ENCODE peak calls at places on chromosomes 7 and 10, in four cellular contexts. P is PC-9, T is neural progenitor cell, J is SK-N-SH. B is an unnamed sample.
A peak's percentile ranks its signal among the peaks of the same experiment; 100 is the strongest.

GRCh38 chr10:93701903-93702277 is 502 bp downstream of the FRA10AC1 start:
- DNase-seq in J (peak; percentile 21), P (no peak), T (no peak), B (peak; percentile 4)

GRCh38 chr7:76063114-76063513 is 15.2 kb downstream of the MDH2 start:
- DNase-seq in P (no peak), T (no peak), J (no peak), B (no peak)

GRCh38 chr10:70932415-70933196 is 44.2 kb upstream of the PCBD1 start:
- DNase-seq in J (peak; percentile 32), T (no peak), P (no peak), B (no peak)

GRCh38 chr10:1411956-1412355 is 325.4 kb downstream of the ADARB2 start:
- DNase-seq in T (no peak), P (no peak), J (no peak), B (no peak)

GRCh38 chr7:30074422-30075030 is 46.3 kb downstream of the PLEKHA8 start:
- DNase-seq in J (peak; percentile 32), P (peak; percentile 7), T (peak; percentile 31), B (peak; percentile 70)

GRCh38 chr7:2173184-2173827 is 59.4 kb downstream of the MAD1L1 start:
- DNase-seq in J (peak; percentile 32), P (no peak), T (no peak), B (no peak)

GRCh38 chr7:149867762-149868637 is 5.8 kb upstream of the ATP6V0E2 start:
- DNase-seq in T (no peak), J (no peak), P (no peak), B (no peak)

GRCh38 chr10:102408728-102409603 is 9.6 kb downstream of the PSD start:
- DNase-seq in P (no peak), J (peak; percentile 91), T (peak; percentile 79), B (no peak)

GRCh38 chr10:54363390-54363789 is 437.6 kb downstream of the PCDH15 start:
- DNase-seq in J (no peak), P (no peak), T (no peak), B (no peak)

GRCh38 chr7:148129023-148129422 is 461.5 kb upstream of the C7orf33 start:
- DNase-seq in P (no peak), T (no peak), J (no peak), B (no peak)

GRCh38 chr7:40583653-40584424 is 449.0 kb downstream of the SUGCT start:
- DNase-seq in T (no peak), P (no peak), J (no peak), B (no peak)

GRCh38 chr7:8176370-8177081 is 85.4 kb downstream of the ICA1 start:
- DNase-seq in P (no peak), J (no peak), T (no peak), B (no peak)

GRCh38 chr7:99623091-99623693 is 6.4 kb downstream of the ZSCAN25 start:
- DNase-seq in P (no peak), J (no peak), T (no peak), B (no peak)

GRCh38 chr10:116055919-116056252 is 217.1 kb downstream of the GFRA1 start:
- DNase-seq in P (no peak), T (no peak), J (no peak), B (no peak)

GRCh38 chr7:133491846-133492652 is 239.2 kb downstream of the EXOC4 start:
- DNase-seq in P (peak; percentile 25), T (no peak), J (no peak), B (peak; percentile 69)

GRCh38 chr7:142420554-142421362 is 162.9 kb upstream of the PRSS58 start:
- DNase-seq in J (peak; percentile 38), T (peak; percentile 41), P (peak; percentile 79), B (peak; percentile 70)

DNA sequence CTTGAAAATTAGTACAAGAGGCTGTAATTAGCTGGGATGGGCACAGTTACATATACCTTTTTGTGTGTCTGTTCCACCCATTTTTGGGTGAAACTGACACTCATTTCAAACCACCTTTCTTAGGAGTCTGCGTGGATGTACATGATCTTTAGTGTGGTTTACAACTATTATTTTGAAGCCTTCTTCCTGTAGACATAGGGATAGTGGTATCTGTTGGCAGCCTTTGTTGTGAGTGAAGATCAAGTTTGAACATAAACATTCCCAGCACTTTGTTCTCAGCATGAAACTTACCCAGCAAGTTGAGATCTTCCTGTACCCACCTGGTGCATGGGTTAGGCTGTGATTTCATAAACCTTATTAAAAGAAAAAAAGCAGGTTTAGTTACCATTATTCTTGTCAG is 2.0 kb downstream of the BAG3 start:
- DNase-seq in T (no peak), P (no peak), J (no peak), B (no peak)
- H3F3A ChIP-seq in T (peaks cover 24% of the 10 kb centered on the region), P (peaks cover 33% of the 10 kb centered on the region), J (peaks cover 31% of the 10 kb centered on the region), B (no peaks in the 10 kb centered on the region)

GRCh38 chr10:35400600-35401268 is 64.4 kb downstream of the CCNY start:
- DNase-seq in T (no peak), J (no peak), P (no peak), B (no peak)
- H4K20me1 ChIP-seq in T (peaks cover 62% of the 10 kb centered on the region), J (peaks cover 80% of the 10 kb centered on the region), P (no peaks in the 10 kb centered on the region), B (peaks cover 38% of the 10 kb centered on the region)

GRCh38 chr7:4841007-4841784 is 20.6 kb downstream of the PAPOLB start:
- DNase-seq in T (no peak), P (no peak), J (no peak), B (no peak)

GRCh38 chr7:4838626-4839334 is 23.1 kb downstream of the PAPOLB start:
- DNase-seq in J (no peak), P (no peak), T (no peak), B (no peak)

GRCh38 chr7:4842302-4843064 is 19.3 kb downstream of the PAPOLB start:
- DNase-seq in T (no peak), P (no peak), J (no peak), B (no peak)

GRCh38 chr7:4840097-4840501 is 21.7 kb downstream of the PAPOLB start:
- DNase-seq in T (no peak), P (no peak), J (no peak), B (no peak)

DNA sequence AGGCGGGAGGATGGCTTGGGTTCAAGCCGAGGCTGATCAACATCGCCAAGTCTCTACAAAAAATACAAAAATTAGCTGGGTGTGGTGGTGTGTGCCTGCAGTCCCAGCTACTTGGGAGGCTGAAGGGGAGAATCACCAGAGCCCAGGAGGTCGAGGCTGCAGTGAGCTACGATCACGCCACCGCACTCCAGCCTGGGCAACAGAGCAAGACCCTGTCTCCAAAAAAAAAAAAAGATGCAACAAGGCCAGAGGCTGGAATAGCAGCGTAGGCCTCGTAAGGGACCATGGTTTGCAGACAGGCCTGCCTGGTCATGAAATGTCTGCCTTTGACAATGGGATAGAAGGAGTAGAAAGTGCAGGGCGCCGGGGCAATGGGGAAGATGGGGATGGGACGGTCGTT is 20.0 kb downstream of the PAPOLB start:
- DNase-seq in J (no peak), P (no peak), T (no peak), B (no peak)
- H3F3A ChIP-seq in J (no peaks in the 10 kb centered on the region), P (no peaks in the 10 kb centered on the region), T (peaks cover 12% of the 10 kb centered on the region), B (no peaks in the 10 kb centered on the region)

GRCh38 chr10:125049216-125049903 is 107.4 kb downstream of the ZRANB1 start:
- DNase-seq in J (no peak), T (no peak), P (no peak), B (no peak)
- H4K20me1 ChIP-seq in J (peaks cover 73% of the 10 kb centered on the region), T (peaks cover 99% of the 10 kb centered on the region), P (no peaks in the 10 kb centered on the region), B (no peaks in the 10 kb centered on the region)

DNA sequence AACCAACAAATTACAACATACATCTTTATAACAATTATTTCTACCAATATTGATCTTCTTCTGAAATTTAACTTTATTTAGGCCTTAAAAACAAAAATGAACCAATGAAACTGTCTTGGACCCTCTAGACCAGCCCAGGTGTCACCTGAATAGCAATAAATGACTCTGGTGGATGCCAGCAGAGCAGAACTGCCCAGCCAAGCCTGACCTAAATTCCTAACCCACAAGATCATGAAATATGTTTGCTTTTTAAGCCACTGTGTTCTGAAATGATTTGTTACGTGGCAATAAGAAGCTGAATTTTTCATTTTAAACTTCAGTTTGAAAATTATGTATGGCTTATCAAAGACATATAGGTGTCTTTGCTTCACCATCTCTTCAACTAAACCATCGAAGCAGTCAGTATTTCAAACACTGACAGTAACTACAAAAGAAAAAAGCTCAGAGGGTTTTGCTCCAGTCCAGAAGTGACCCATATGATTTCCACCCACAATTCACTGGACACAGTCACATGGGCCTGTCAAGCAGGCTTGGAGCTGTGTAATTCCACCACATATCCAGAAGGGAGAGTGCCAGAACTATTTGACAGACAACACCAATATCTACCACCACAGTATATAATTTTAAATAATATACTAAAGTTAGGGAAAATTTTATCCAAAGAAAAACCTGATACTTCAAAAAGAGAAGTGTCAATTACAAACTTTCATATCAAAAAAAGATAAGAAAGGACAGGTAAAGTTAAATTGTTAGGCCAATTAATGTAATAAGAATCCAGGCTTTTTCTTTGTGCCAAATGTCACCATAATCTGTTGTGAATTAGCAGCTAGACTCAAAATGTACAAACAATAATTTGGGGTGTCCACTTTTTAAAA is 94.5 kb downstream of the KMT2C start:
- DNase-seq in J (peak; percentile 71), T (peak; percentile 34), P (peak; percentile 21), B (peak; percentile 67)
- H3F3A ChIP-seq in J (peaks cover 10% of the 10 kb centered on the region), T (peaks cover 7% of the 10 kb centered on the region), P (no peaks in the 10 kb centered on the region), B (no peaks in the 10 kb centered on the region)

GRCh38 chr10:119500138-119500795 is 42.3 kb downstream of the RGS10 start:
- DNase-seq in P (no peak), T (no peak), J (no peak), B (no peak)

GRCh38 chr10:119502214-119502613 is 40.3 kb downstream of the RGS10 start:
- DNase-seq in J (no peak), T (no peak), P (no peak), B (no peak)

GRCh38 chr10:119502618-119503155 is 39.8 kb downstream of the RGS10 start:
- DNase-seq in J (no peak), T (no peak), P (no peak), B (no peak)

GRCh38 chr10:119500796-119501195 is 41.7 kb downstream of the RGS10 start:
- DNase-seq in J (no peak), T (no peak), P (no peak), B (no peak)

DNA sequence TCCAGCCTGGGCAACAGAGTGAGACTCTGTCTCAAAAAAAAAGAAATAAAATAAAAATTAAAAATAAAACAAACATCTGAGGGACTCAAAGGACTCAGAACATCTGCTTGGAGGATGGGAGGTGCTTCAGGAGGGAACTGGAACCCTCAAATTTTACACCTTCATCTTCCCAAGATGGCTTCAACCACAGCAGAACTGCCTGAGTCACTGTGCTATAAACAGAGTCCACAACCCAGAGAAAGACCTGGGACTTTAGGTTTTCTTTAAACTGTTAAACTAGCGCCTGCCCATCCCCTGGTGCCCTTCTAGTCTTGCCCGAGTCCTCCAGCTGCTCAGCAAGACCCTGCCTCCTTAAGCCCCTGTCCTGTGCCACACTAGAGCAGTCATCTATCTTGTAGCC is 40.8 kb downstream of the RGS10 start:
- DNase-seq in P (no peak), T (no peak), J (no peak), B (no peak)
- H4K20me1 ChIP-seq in P (no peaks in the 10 kb centered on the region), T (no peaks in the 10 kb centered on the region), J (no peaks in the 10 kb centered on the region), B (no peaks in the 10 kb centered on the region)

GRCh38 chr10:21530168-21530567 is 3.9 kb upstream of the MLLT10 start:
- DNase-seq in P (no peak), J (no peak), T (no peak), B (no peak)
- H3F3A ChIP-seq in P (peaks cover 27% of the 10 kb centered on the region), J (peaks cover 51% of the 10 kb centered on the region), T (peaks cover 87% of the 10 kb centered on the region), B (no peaks in the 10 kb centered on the region)